ENCODE peak calls at places on chromosome X, in eight cellular contexts. One of them, this sample, is unnamed.

GRCh38 chrX:96619588-96619987 is 65.1 kb upstream of the DIAPH2 start:
- DNase-seq in cardiac muscle cell: no peak
- DNase-seq in mucosa of descending colon: no peak
- DNase-seq in lower lobe of right lung: no peak
- DNase-seq in Peyer's patch: no peak
- DNase-seq in DND-41: no peak
- DNase-seq in CD4-positive, CD25-positive, alpha-beta regulatory T cell: no peak
- DNase-seq in CD8-positive, alpha-beta T cell: no peak
- DNase-seq in this sample: no peak

GRCh38 chrX:48902135-48902534 is 4.4 kb downstream of the PQBP1 start:
- DNase-seq in cardiac muscle cell: no peak
- DNase-seq in mucosa of descending colon: no peak
- DNase-seq in lower lobe of right lung: no peak
- DNase-seq in Peyer's patch: no peak
- DNase-seq in DND-41: no peak
- DNase-seq in CD4-positive, CD25-positive, alpha-beta regulatory T cell: no peak
- DNase-seq in CD8-positive, alpha-beta T cell: no peak
- DNase-seq in this sample: no peak

GRCh38 chrX:133606990-133607389 is 191.7 kb upstream of the GPC4 start:
- DNase-seq in cardiac muscle cell: no peak
- DNase-seq in mucosa of descending colon: no peak
- DNase-seq in lower lobe of right lung: no peak
- DNase-seq in Peyer's patch: no peak
- DNase-seq in DND-41: no peak
- DNase-seq in CD4-positive, CD25-positive, alpha-beta regulatory T cell: no peak
- DNase-seq in CD8-positive, alpha-beta T cell: no peak
- DNase-seq in this sample: no peak

GRCh38 chrX:121746105-121746504 is 698.7 kb downstream of the GLUD2 start:
- DNase-seq in cardiac muscle cell: no peak
- DNase-seq in mucosa of descending colon: no peak
- DNase-seq in lower lobe of right lung: no peak
- DNase-seq in Peyer's patch: no peak
- DNase-seq in DND-41: no peak
- DNase-seq in CD4-positive, CD25-positive, alpha-beta regulatory T cell: no peak
- DNase-seq in CD8-positive, alpha-beta T cell: no peak
- DNase-seq in this sample: no peak

GRCh38 chrX:38664285-38664684 is 102.9 kb downstream of the TSPAN7 start:
- DNase-seq in cardiac muscle cell: peak; percentile 64
- DNase-seq in mucosa of descending colon: no peak
- DNase-seq in lower lobe of right lung: no peak
- DNase-seq in Peyer's patch: no peak
- DNase-seq in DND-41: peak; percentile 12
- DNase-seq in CD4-positive, CD25-positive, alpha-beta regulatory T cell: peak; percentile 48
- DNase-seq in CD8-positive, alpha-beta T cell: no peak
- DNase-seq in this sample: no peak

GRCh38 chrX:98068210-98068609 is 1184.5 kb downstream of the RPA4 start:
- DNase-seq in cardiac muscle cell: no peak
- DNase-seq in mucosa of descending colon: no peak
- DNase-seq in lower lobe of right lung: no peak
- DNase-seq in Peyer's patch: no peak
- DNase-seq in DND-41: no peak
- DNase-seq in CD4-positive, CD25-positive, alpha-beta regulatory T cell: no peak
- DNase-seq in CD8-positive, alpha-beta T cell: no peak
- DNase-seq in this sample: no peak

GRCh38 chrX:29143756-29144155 is 556.5 kb downstream of the IL1RAPL1 start:
- DNase-seq in cardiac muscle cell: no peak
- DNase-seq in mucosa of descending colon: no peak
- DNase-seq in lower lobe of right lung: no peak
- DNase-seq in Peyer's patch: no peak
- DNase-seq in DND-41: no peak
- DNase-seq in CD4-positive, CD25-positive, alpha-beta regulatory T cell: no peak
- DNase-seq in CD8-positive, alpha-beta T cell: no peak
- DNase-seq in this sample: no peak

GRCh38 chrX:133413218-133413925 is 1.9 kb downstream of the GPC4 start:
- DNase-seq in cardiac muscle cell: peak; percentile 63
- DNase-seq in mucosa of descending colon: peak; percentile 46
- DNase-seq in lower lobe of right lung: no peak
- DNase-seq in Peyer's patch: no peak
- DNase-seq in DND-41: no peak
- DNase-seq in CD4-positive, CD25-positive, alpha-beta regulatory T cell: no peak
- DNase-seq in CD8-positive, alpha-beta T cell: no peak
- DNase-seq in this sample: peak; percentile 69

GRCh38 chrX:475926-476723 is 89.4 kb upstream of the PPP2R3B start:
- DNase-seq in cardiac muscle cell: no peak
- DNase-seq in mucosa of descending colon: no peak
- DNase-seq in lower lobe of right lung: no peak
- DNase-seq in Peyer's patch: no peak
- DNase-seq in DND-41: no peak
- DNase-seq in CD4-positive, CD25-positive, alpha-beta regulatory T cell: no peak
- DNase-seq in CD8-positive, alpha-beta T cell: no peak
- DNase-seq in this sample: no peak

GRCh38 chrX:8049827-8050226 is 121.2 kb downstream of the VCX2 start:
- DNase-seq in cardiac muscle cell: no peak
- DNase-seq in mucosa of descending colon: no peak
- DNase-seq in lower lobe of right lung: no peak
- DNase-seq in Peyer's patch: no peak
- DNase-seq in DND-41: no peak
- DNase-seq in CD4-positive, CD25-positive, alpha-beta regulatory T cell: no peak
- DNase-seq in CD8-positive, alpha-beta T cell: no peak
- DNase-seq in this sample: no peak

GRCh38 chrX:102697506-102697905 is 14.7 kb upstream of the GPRASP2 start:
- DNase-seq in cardiac muscle cell: no peak
- DNase-seq in mucosa of descending colon: no peak
- DNase-seq in lower lobe of right lung: no peak
- DNase-seq in Peyer's patch: no peak
- DNase-seq in DND-41: no peak
- DNase-seq in CD4-positive, CD25-positive, alpha-beta regulatory T cell: no peak
- DNase-seq in CD8-positive, alpha-beta T cell: no peak
- DNase-seq in this sample: no peak

DNA sequence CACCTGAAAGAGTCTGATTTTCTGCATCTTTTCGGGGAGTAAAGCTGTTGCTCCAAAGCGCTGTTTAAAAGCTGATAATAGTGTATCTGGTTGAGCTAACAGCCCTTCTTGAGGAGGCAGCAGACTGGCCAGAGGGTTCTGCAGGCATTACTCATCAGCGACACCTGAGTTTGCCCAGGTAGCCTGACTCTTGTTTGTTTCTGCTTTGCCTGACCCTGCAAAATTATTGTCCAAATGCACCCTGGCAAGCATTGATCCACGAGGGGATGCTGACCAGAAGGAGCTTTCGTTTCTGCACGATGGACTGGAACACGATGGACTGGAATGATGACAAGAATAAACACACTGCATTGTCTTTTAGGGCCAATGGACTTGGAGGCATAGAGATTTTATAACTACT is 6.2 kb downstream of the CD99 start:
- DNase-seq in cardiac muscle cell: no peak
- DNase-seq in mucosa of descending colon: no peak
- DNase-seq in lower lobe of right lung: no peak
- DNase-seq in Peyer's patch: peak; percentile 12
- DNase-seq in DND-41: no peak
- DNase-seq in CD4-positive, CD25-positive, alpha-beta regulatory T cell: no peak
- DNase-seq in CD8-positive, alpha-beta T cell: no peak
- DNase-seq in this sample: no peak
- H3K4me1 ChIP-seq in cardiac muscle cell: peaks cover 57% of the 10 kb centered on the region
- H3K4me1 ChIP-seq in mucosa of descending colon: peaks cover 20% of the 10 kb centered on the region
- H3K4me1 ChIP-seq in lower lobe of right lung: peaks cover 83% of the 10 kb centered on the region
- H3K4me1 ChIP-seq in Peyer's patch: no peaks in the 10 kb centered on the region
- H3K4me1 ChIP-seq in DND-41: peaks cover 91% of the 10 kb centered on the region
- H3K4me1 ChIP-seq in CD4-positive, CD25-positive, alpha-beta regulatory T cell: peaks cover 89% of the 10 kb centered on the region
- H3K4me1 ChIP-seq in CD8-positive, alpha-beta T cell: peaks cover 83% of the 10 kb centered on the region
- H3K4me1 ChIP-seq in this sample: peaks cover 68% of the 10 kb centered on the region

GRCh38 chrX:71107245-71107644 is 705 bp upstream of the CXorf65 start:
- DNase-seq in cardiac muscle cell: no peak
- DNase-seq in mucosa of descending colon: no peak
- DNase-seq in lower lobe of right lung: no peak
- DNase-seq in Peyer's patch: no peak
- DNase-seq in DND-41: no peak
- DNase-seq in CD4-positive, CD25-positive, alpha-beta regulatory T cell: no peak
- DNase-seq in CD8-positive, alpha-beta T cell: no peak
- DNase-seq in this sample: no peak

GRCh38 chrX:71103110-71103983 is 3.2 kb downstream of the CXorf65 start:
- DNase-seq in cardiac muscle cell: peak; percentile 42
- DNase-seq in mucosa of descending colon: peak; percentile 67
- DNase-seq in lower lobe of right lung: peak; percentile 46
- DNase-seq in Peyer's patch: no peak
- DNase-seq in DND-41: peak; percentile 91
- DNase-seq in CD4-positive, CD25-positive, alpha-beta regulatory T cell: peak; percentile 71
- DNase-seq in CD8-positive, alpha-beta T cell: peak; percentile 64
- DNase-seq in this sample: peak; percentile 37

GRCh38 chrX:71105638-71106037 is 902 bp downstream of the CXorf65 start:
- DNase-seq in cardiac muscle cell: no peak
- DNase-seq in mucosa of descending colon: no peak
- DNase-seq in lower lobe of right lung: no peak
- DNase-seq in Peyer's patch: no peak
- DNase-seq in DND-41: no peak
- DNase-seq in CD4-positive, CD25-positive, alpha-beta regulatory T cell: peak; percentile 51
- DNase-seq in CD8-positive, alpha-beta T cell: no peak
- DNase-seq in this sample: no peak

GRCh38 chrX:71107762-71108360 is 1.3 kb upstream of the CXorf65 start:
- DNase-seq in cardiac muscle cell: peak; percentile 57
- DNase-seq in mucosa of descending colon: no peak
- DNase-seq in lower lobe of right lung: no peak
- DNase-seq in Peyer's patch: no peak
- DNase-seq in DND-41: peak; percentile 90
- DNase-seq in CD4-positive, CD25-positive, alpha-beta regulatory T cell: peak; percentile 79
- DNase-seq in CD8-positive, alpha-beta T cell: peak; percentile 52
- DNase-seq in this sample: no peak

DNA sequence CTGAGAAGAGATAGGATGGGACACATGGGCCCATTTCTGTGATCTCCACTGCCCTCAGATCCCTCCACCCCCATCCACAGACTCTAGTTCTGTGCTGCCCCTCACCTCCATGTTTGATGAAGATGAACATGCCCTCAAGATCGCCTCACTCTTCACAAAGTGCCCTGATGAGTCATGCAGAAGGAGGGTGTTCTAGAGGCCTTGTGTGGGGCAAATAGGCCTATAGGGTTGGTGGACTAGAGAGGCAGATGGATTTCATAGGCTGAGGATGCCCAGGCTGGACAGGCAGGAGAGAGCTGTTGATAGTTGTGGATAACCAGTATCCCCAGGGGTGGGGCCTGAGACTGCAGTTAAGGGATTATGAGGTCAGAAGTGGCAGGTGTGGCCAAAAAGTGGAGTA is at the start of gene CXorf65:
- DNase-seq in cardiac muscle cell: no peak
- DNase-seq in mucosa of descending colon: no peak
- DNase-seq in lower lobe of right lung: no peak
- DNase-seq in Peyer's patch: no peak
- DNase-seq in DND-41: peak; percentile 32
- DNase-seq in CD4-positive, CD25-positive, alpha-beta regulatory T cell: peak; percentile 48
- DNase-seq in CD8-positive, alpha-beta T cell: peak; percentile 21
- DNase-seq in this sample: no peak
- H3K4me1 ChIP-seq in cardiac muscle cell: peaks cover 34% of the 10 kb centered on the region
- H3K4me1 ChIP-seq in mucosa of descending colon: no peaks in the 10 kb centered on the region
- H3K4me1 ChIP-seq in lower lobe of right lung: no peaks in the 10 kb centered on the region
- H3K4me1 ChIP-seq in Peyer's patch: no peaks in the 10 kb centered on the region
- H3K4me1 ChIP-seq in DND-41: peaks cover 80% of the 10 kb centered on the region
- H3K4me1 ChIP-seq in CD4-positive, CD25-positive, alpha-beta regulatory T cell: peaks cover 89% of the 10 kb centered on the region
- H3K4me1 ChIP-seq in CD8-positive, alpha-beta T cell: peaks cover 69% of the 10 kb centered on the region
- H3K4me1 ChIP-seq in this sample: peaks cover 3% of the 10 kb centered on the region

GRCh38 chrX:46301903-46302302 is 243.3 kb downstream of the ZNF674 start:
- DNase-seq in cardiac muscle cell: no peak
- DNase-seq in mucosa of descending colon: no peak
- DNase-seq in lower lobe of right lung: no peak
- DNase-seq in Peyer's patch: no peak
- DNase-seq in DND-41: no peak
- DNase-seq in CD4-positive, CD25-positive, alpha-beta regulatory T cell: no peak
- DNase-seq in CD8-positive, alpha-beta T cell: no peak
- DNase-seq in this sample: no peak
- H3K4me1 ChIP-seq in cardiac muscle cell: no peaks in the 10 kb centered on the region
- H3K4me1 ChIP-seq in mucosa of descending colon: no peaks in the 10 kb centered on the region
- H3K4me1 ChIP-seq in lower lobe of right lung: no peaks in the 10 kb centered on the region
- H3K4me1 ChIP-seq in Peyer's patch: no peaks in the 10 kb centered on the region
- H3K4me1 ChIP-seq in DND-41: no peaks in the 10 kb centered on the region
- H3K4me1 ChIP-seq in CD4-positive, CD25-positive, alpha-beta regulatory T cell: no peaks in the 10 kb centered on the region
- H3K4me1 ChIP-seq in CD8-positive, alpha-beta T cell: no peaks in the 10 kb centered on the region
- H3K4me1 ChIP-seq in this sample: no peaks in the 10 kb centered on the region

DNA sequence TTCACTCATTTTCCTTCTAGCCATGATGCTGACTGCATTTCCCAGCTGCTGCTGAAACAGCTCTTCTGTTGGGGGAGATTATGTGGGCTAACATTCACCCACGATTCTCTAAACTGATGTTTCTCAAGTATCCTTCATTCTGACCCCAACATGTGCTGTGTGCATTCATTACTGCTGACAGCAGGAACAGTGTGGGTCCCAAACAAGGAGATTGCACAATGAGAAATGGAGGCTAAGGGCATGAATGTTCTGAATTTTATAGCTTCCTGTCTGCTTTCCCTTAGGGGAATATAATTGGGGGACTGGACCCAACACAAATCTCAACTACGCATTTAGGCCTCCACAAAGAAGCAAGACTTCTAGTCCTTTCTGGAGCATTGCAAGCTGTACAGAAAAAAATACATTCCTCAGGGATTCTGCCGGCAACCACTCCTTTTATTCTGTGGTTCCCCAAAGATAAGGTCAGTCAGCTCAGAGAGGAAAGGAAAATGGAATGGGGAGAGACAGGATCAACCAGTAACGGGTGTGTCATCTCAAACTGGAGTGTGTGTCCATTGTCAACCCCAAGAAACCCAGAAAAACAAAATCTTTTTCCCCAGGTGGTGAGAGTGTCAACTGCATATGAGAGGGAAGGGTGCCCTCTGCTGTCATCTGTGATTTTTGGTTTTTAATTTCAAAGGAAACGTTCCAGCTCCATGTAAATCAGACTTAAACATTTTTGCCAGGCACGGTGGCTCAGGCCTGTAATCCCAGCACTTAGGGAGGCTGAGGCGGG is 81.5 kb upstream of the EGFL6 start:
- DNase-seq in cardiac muscle cell: peak; percentile 30
- DNase-seq in mucosa of descending colon: no peak
- DNase-seq in lower lobe of right lung: no peak
- DNase-seq in Peyer's patch: no peak
- DNase-seq in DND-41: peak; percentile 60
- DNase-seq in CD4-positive, CD25-positive, alpha-beta regulatory T cell: peak; percentile 75
- DNase-seq in CD8-positive, alpha-beta T cell: peak; percentile 43
- DNase-seq in this sample: no peak
- H3K4me1 ChIP-seq in cardiac muscle cell: no peaks in the 10 kb centered on the region
- H3K4me1 ChIP-seq in mucosa of descending colon: peaks cover 3% of the 10 kb centered on the region
- H3K4me1 ChIP-seq in lower lobe of right lung: peaks cover 22% of the 10 kb centered on the region
- H3K4me1 ChIP-seq in Peyer's patch: peaks cover 2% of the 10 kb centered on the region
- H3K4me1 ChIP-seq in DND-41: peaks cover 15% of the 10 kb centered on the region
- H3K4me1 ChIP-seq in CD4-positive, CD25-positive, alpha-beta regulatory T cell: peaks cover 8% of the 10 kb centered on the region
- H3K4me1 ChIP-seq in CD8-positive, alpha-beta T cell: peaks cover 20% of the 10 kb centered on the region
- H3K4me1 ChIP-seq in this sample: peaks cover 12% of the 10 kb centered on the region

GRCh38 chrX:69293776-69294601 is 128.7 kb upstream of the PJA1 start:
- DNase-seq in cardiac muscle cell: no peak
- DNase-seq in mucosa of descending colon: no peak
- DNase-seq in lower lobe of right lung: no peak
- DNase-seq in Peyer's patch: no peak
- DNase-seq in DND-41: peak; percentile 22
- DNase-seq in CD4-positive, CD25-positive, alpha-beta regulatory T cell: no peak
- DNase-seq in CD8-positive, alpha-beta T cell: no peak
- DNase-seq in this sample: no peak
- H3K4me1 ChIP-seq in cardiac muscle cell: peaks cover 11% of the 10 kb centered on the region
- H3K4me1 ChIP-seq in mucosa of descending colon: no peaks in the 10 kb centered on the region
- H3K4me1 ChIP-seq in lower lobe of right lung: no peaks in the 10 kb centered on the region
- H3K4me1 ChIP-seq in Peyer's patch: no peaks in the 10 kb centered on the region
- H3K4me1 ChIP-seq in DND-41: no peaks in the 10 kb centered on the region
- H3K4me1 ChIP-seq in CD4-positive, CD25-positive, alpha-beta regulatory T cell: no peaks in the 10 kb centered on the region
- H3K4me1 ChIP-seq in CD8-positive, alpha-beta T cell: no peaks in the 10 kb centered on the region
- H3K4me1 ChIP-seq in this sample: no peaks in the 10 kb centered on the region

GRCh38 chrX:108396188-108396885 is 41.9 kb downstream of the COL4A6 start:
- DNase-seq in cardiac muscle cell: peak; percentile 11
- DNase-seq in mucosa of descending colon: no peak
- DNase-seq in lower lobe of right lung: no peak
- DNase-seq in Peyer's patch: no peak
- DNase-seq in DND-41: no peak
- DNase-seq in CD4-positive, CD25-positive, alpha-beta regulatory T cell: no peak
- DNase-seq in CD8-positive, alpha-beta T cell: no peak
- DNase-seq in this sample: no peak
- H3K4me1 ChIP-seq in cardiac muscle cell: peaks cover 30% of the 10 kb centered on the region
- H3K4me1 ChIP-seq in mucosa of descending colon: no peaks in the 10 kb centered on the region
- H3K4me1 ChIP-seq in lower lobe of right lung: no peaks in the 10 kb centered on the region
- H3K4me1 ChIP-seq in Peyer's patch: no peaks in the 10 kb centered on the region
- H3K4me1 ChIP-seq in DND-41: no peaks in the 10 kb centered on the region
- H3K4me1 ChIP-seq in CD4-positive, CD25-positive, alpha-beta regulatory T cell: no peaks in the 10 kb centered on the region
- H3K4me1 ChIP-seq in CD8-positive, alpha-beta T cell: no peaks in the 10 kb centered on the region
- H3K4me1 ChIP-seq in this sample: no peaks in the 10 kb centered on the region